ENCODE peak calls at places on chromosomes 7 and 10, in ten cellular contexts. R is activated CD4-positive, alpha-beta T cell treated with anti-CD3 and anti-CD28 coated beads, Interleukin-2, amount 50 U/mL, for 48 hours; G is left colon; X is stimulated activated CD4-positive, alpha-beta T cell treated with anti-CD3 and anti-CD28 coated beads, Interleukin-2, amount 100 ng/mL, for 48 hours; M is AG20443; C is RWPE1; H is EL; V is caudate nucleus; O is OCI-LY7; Y is Kasumi-1. W is an unnamed sample.

GRCh38 chr7:148747274-148747673 is 48.6 kb downstream of the CUL1 start:
- DNase-seq in R (no peak), G (no peak), X (no peak), M (no peak), C (peak; percentile 4), H (no peak), V (no peak), O (peak; percentile 46), Y (no peak), W (no peak)

GRCh38 chr10:101031796-101032636 is 982 bp downstream of the SFXN3 start:
- DNase-seq in R (peak; percentile 77), G (peak; percentile 79), X (peak; percentile 61), M (peak; percentile 86), C (peak; percentile 47), H (peak; percentile 75), V (peak; percentile 92), O (no peak), Y (peak; percentile 48), W (no peak)

GRCh38 chr7:28703054-28703765 is 254.9 kb downstream of the TRIL start:
- DNase-seq in R (no peak), G (no peak), X (no peak), M (no peak), C (no peak), H (no peak), V (no peak), O (no peak), Y (no peak), W (no peak)

GRCh38 chr10:5831446-5831782 is 18.2 kb upstream of the GDI2 start:
- DNase-seq in R (no peak), G (no peak), X (no peak), M (no peak), C (no peak), H (no peak), V (no peak), O (no peak), Y (no peak), W (no peak)

GRCh38 chr10:31700222-31700621 is 228.4 kb downstream of the ARHGAP12 start:
- DNase-seq in R (no peak), G (no peak), X (no peak), M (no peak), C (no peak), H (no peak), V (no peak), O (no peak), Y (no peak), W (no peak)

GRCh38 chr7:102129636-102130370 is 156.9 kb upstream of the SH2B2 start:
- DNase-seq in R (no peak), G (no peak), X (no peak), M (no peak), C (no peak), H (no peak), V (no peak), O (no peak), Y (no peak), W (no peak)

GRCh38 chr10:4033341-4033896 is 248.4 kb upstream of the KLF6 start:
- DNase-seq in R (peak; percentile 25), G (no peak), X (no peak), M (no peak), C (no peak), H (no peak), V (no peak), O (no peak), Y (no peak), W (no peak)

GRCh38 chr7:36985866-36986402 is 261.6 kb upstream of the AOAH start:
- DNase-seq in R (no peak), G (no peak), X (no peak), M (no peak), C (no peak), H (no peak), V (peak; percentile 90), O (no peak), Y (no peak), W (no peak)

GRCh38 chr7:15326044-15326644 is 235.7 kb downstream of the AGMO start:
- DNase-seq in R (no peak), G (no peak), X (no peak), M (peak; percentile 8), C (peak; percentile 10), H (peak; percentile 27), V (no peak), O (peak; percentile 1), Y (no peak), W (no peak)

GRCh38 chr7:27199820-27200760 is at the start of gene HOXA13:
- DNase-seq in R (no peak), G (peak; percentile 84), X (no peak), M (peak; percentile 85), C (no peak), H (peak; percentile 90), V (no peak), O (peak; percentile 74), Y (peak; percentile 68), W (no peak)

GRCh38 chr10:7400068-7400824 is 10.6 kb downstream of the SFMBT2 start:
- DNase-seq in R (no peak), G (no peak), X (no peak), M (no peak), C (no peak), H (no peak), V (no peak), O (no peak), Y (no peak), W (no peak)

GRCh38 chr10:55627526-55628170 is 733.4 kb downstream of the ZWINT start:
- DNase-seq in R (no peak), G (no peak), X (no peak), M (no peak), C (no peak), H (no peak), V (no peak), O (no peak), Y (no peak), W (no peak)

GRCh38 chr7:21412291-21412896 is 15.5 kb upstream of the SP4 start:
- DNase-seq in R (no peak), G (no peak), X (no peak), M (no peak), C (no peak), H (no peak), V (no peak), O (no peak), Y (no peak), W (no peak)

GRCh38 chr10:62658516-62658915 is 146.0 kb upstream of the ADO start:
- DNase-seq in R (no peak), G (no peak), X (no peak), M (no peak), C (no peak), H (no peak), V (no peak), O (no peak), Y (no peak), W (no peak)

GRCh38 chr10:116852246-116852645 is 2.9 kb downstream of the ENO4 start:
- DNase-seq in R (no peak), G (no peak), X (no peak), M (no peak), C (no peak), H (no peak), V (no peak), O (no peak), Y (no peak), W (no peak)

GRCh38 chr10:44195120-44196007 is 189.5 kb downstream of the CXCL12 start:
- DNase-seq in R (no peak), G (peak; percentile 50), X (no peak), M (peak; percentile 94), C (peak; percentile 24), H (peak; percentile 95), V (no peak), O (no peak), Y (peak; percentile 84), W (peak; percentile 87)

W was measured in BJ.